ENCODE peak calls at places on chromosomes 3 and 15, in nine cellular contexts. D, M, L, Z, A, Q, O, Y and T are unnamed samples.

GRCh38 chr15:98881526-98882517 is 125.8 kb downstream of the PGPEP1L start:
- DNase-seq in D (peak), M (no peak), L (peak), Z (no peak), A (no peak), Q (peak), O (no peak), Y (no peak), T (no peak)

GRCh38 chr3:41503998-41504623 is 304.8 kb downstream of the CTNNB1 start:
- DNase-seq in D (no peak), M (no peak), L (no peak), Z (no peak), A (no peak), Q (no peak), O (no peak), Y (no peak), T (no peak)

GRCh38 chr3:29170894-29171582 is 109.8 kb upstream of the RBMS3 start:
- DNase-seq in D (no peak), M (no peak), L (peak), Z (no peak), A (no peak), Q (peak), O (no peak), Y (no peak), T (no peak)

GRCh38 chr3:167606836-167607235 is 46.9 kb downstream of the WDR49 start:
- DNase-seq in D (no peak), M (no peak), L (no peak), Z (no peak), A (no peak), Q (no peak), O (no peak), Y (no peak), T (no peak)

GRCh38 chr15:85563328-85563727 is 182.9 kb downstream of the AKAP13 start:
- DNase-seq in D (no peak), M (no peak), L (peak), Z (no peak), A (no peak), Q (peak), O (no peak), Y (no peak), T (no peak)

GRCh38 chr15:50355612-50355905 is 561 bp upstream of the GABPB1 start:
- DNase-seq in D (no peak), M (no peak), L (no peak), Z (no peak), A (no peak), Q (no peak), O (no peak), Y (no peak), T (no peak)

GRCh38 chr15:91861223-91861622 is 7.7 kb downstream of the SLCO3A1 start:
- DNase-seq in D (no peak), M (peak), L (no peak), Z (no peak), A (no peak), Q (no peak), O (no peak), Y (no peak), T (no peak)

GRCh38 chr3:71117572-71118247 is 465.8 kb downstream of the FOXP1 start:
- DNase-seq in D (no peak), M (no peak), L (peak), Z (no peak), A (no peak), Q (no peak), O (no peak), Y (no peak), T (no peak)

GRCh38 chr3:141379250-141379872 is 11.1 kb downstream of the ZBTB38 start:
- DNase-seq in D (no peak), M (no peak), L (no peak), Z (no peak), A (no peak), Q (no peak), O (no peak), Y (no peak), T (no peak)

DNA sequence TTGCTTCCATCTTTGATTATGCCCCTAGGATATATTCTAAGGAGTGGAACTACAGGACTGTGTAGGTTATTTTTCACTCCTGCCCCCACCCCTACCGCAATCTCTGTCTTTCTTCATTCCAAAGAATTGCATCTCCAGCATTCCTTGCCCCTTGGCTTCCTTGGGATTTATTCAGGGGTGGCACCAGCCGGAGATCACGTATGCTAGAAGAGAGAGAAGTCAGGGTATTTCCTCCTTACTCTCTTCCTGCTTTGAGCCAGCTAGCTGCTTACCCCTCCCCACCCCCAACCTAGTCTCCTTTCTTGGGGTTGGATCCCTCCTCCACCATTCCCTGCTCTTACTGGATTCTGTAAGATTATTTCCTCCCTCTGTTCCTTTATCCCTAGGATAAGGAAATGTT is 35.0 kb upstream of the DENND4A start:
- DNase-seq in D (no peak), M (no peak), L (no peak), Z (no peak), A (no peak), Q (no peak), O (no peak), Y (no peak), T (no peak)
- TF ChIP-seq CTCF in D (no peak), M (no peak), L (no peak), Z (no peak), A (no peak), Q (no peak), O (no peak), Y (no peak), T (no peak)

GRCh38 chr3:50355829-50356552 is 3.3 kb downstream of the TMEM115 start:
- DNase-seq in D (no peak), M (no peak), L (no peak), Z (no peak), A (no peak), Q (no peak), O (no peak), Y (no peak), T (no peak)
- TF ChIP-seq CTCF in D (no peak), M (no peak), L (no peak), Z (no peak), A (no peak), Q (peak), O (no peak), Y (no peak), T (no peak)

GRCh38 chr15:42148808-42149492 is 7.5 kb downstream of the PLA2G4F start:
- DNase-seq in D (no peak), M (no peak), L (no peak), Z (no peak), A (no peak), Q (no peak), O (no peak), Y (no peak), T (no peak)

GRCh38 chr15:42150246-42150970 is 6.0 kb downstream of the PLA2G4F start:
- DNase-seq in D (no peak), M (no peak), L (no peak), Z (no peak), A (no peak), Q (no peak), O (no peak), Y (no peak), T (no peak)

GRCh38 chr15:42151736-42152135 is 4.7 kb downstream of the PLA2G4F start:
- DNase-seq in D (no peak), M (no peak), L (no peak), Z (no peak), A (no peak), Q (no peak), O (no peak), Y (no peak), T (no peak)

GRCh38 chr15:42151012-42151615 is 5.3 kb downstream of the PLA2G4F start:
- DNase-seq in D (no peak), M (no peak), L (no peak), Z (no peak), A (no peak), Q (no peak), O (no peak), Y (no peak), T (no peak)

DNA sequence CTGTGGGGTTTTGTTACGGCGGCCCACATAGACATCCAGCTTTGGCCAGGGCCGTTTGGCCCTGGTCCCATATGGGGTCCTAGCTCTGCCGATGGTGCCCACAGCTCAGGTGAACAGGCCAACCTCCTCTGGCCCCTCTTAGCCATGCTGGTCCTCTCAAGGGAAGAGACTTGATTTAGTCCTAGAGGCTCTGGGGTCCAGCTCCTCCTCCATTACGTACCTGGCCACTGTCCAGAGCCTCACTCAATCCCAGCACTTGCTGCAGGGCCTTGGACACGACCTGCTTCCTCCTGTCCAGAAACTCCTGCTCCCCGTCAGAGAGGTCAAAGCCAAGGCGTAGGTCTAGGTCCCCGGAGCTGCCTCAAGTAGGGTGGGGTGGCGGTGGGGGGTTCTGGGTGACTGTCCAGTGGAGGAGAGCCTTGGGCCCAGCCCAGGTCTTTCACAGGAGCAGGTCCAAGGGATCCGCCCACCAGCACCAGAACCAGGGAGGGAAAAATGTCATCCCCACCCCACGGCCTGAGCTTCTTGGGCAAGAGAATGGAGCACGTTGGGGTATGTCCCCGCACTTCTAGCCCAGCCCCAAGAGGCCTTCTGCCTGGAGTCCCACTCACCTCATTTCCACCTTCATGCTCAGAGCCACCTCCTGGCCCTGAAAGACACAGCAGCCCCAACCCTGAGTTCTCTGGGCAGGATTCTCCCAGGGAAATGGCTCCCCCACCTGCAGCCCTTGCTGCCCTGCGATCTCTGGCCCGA is 6.8 kb downstream of the PLA2G4F start:
- DNase-seq in D (no peak), M (no peak), L (no peak), Z (no peak), A (no peak), Q (no peak), O (no peak), Y (no peak), T (no peak)
- TF ChIP-seq CTCF in D (peak), M (no peak), L (no peak), Z (no peak), A (no peak), Q (peak), O (no peak), Y (no peak), T (no peak)

DNA sequence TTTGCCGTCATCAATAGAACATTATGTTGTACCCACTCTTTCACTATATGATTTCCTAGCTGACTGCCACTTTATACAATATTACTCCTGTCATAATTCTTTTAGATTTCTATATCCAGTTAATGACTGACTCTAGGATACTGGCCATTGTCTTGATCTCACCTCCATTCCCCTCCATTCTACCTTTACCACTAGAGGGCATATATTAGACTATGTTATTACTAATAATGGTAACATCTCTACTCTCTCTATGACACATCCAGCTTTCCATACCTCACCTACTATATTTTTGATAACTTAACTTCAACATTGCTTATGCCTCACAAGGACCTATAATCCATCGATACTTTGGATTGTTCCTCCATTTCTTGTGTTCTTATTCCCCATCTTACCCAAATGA is 31.4 kb upstream of the POU1F1 start:
- DNase-seq in D (no peak), M (no peak), L (no peak), Z (no peak), A (no peak), Q (no peak), O (no peak), Y (no peak), T (no peak)
- TF ChIP-seq CTCF in D (peak), M (peak), L (peak), Z (no peak), A (no peak), Q (peak), O (no peak), Y (peak), T (no peak)

GRCh38 chr15:56208641-56209155 is 35.0 kb downstream of the RFX7 start:
- DNase-seq in D (no peak), M (no peak), L (peak), Z (no peak), A (no peak), Q (no peak), O (no peak), Y (no peak), T (no peak)
- TF ChIP-seq CTCF in D (no peak), M (no peak), L (no peak), Z (no peak), A (no peak), Q (no peak), O (no peak), Y (no peak), T (no peak)

GRCh38 chr15:68630205-68630555 is 51.4 kb downstream of the CORO2B start:
- DNase-seq in D (no peak), M (no peak), L (no peak), Z (no peak), A (no peak), Q (no peak), O (no peak), Y (no peak), T (no peak)

GRCh38 chr15:68630836-68631235 is 52.0 kb downstream of the CORO2B start:
- DNase-seq in D (no peak), M (no peak), L (no peak), Z (no peak), A (no peak), Q (no peak), O (no peak), Y (no peak), T (no peak)

GRCh38 chr15:68632101-68632500 is 53.3 kb downstream of the CORO2B start:
- DNase-seq in D (no peak), M (no peak), L (no peak), Z (no peak), A (no peak), Q (no peak), O (no peak), Y (no peak), T (no peak)

GRCh38 chr15:68633181-68634121 is 54.7 kb downstream of the CORO2B start:
- DNase-seq in D (no peak), M (no peak), L (no peak), Z (peak), A (peak), Q (no peak), O (no peak), Y (no peak), T (no peak)

DNA sequence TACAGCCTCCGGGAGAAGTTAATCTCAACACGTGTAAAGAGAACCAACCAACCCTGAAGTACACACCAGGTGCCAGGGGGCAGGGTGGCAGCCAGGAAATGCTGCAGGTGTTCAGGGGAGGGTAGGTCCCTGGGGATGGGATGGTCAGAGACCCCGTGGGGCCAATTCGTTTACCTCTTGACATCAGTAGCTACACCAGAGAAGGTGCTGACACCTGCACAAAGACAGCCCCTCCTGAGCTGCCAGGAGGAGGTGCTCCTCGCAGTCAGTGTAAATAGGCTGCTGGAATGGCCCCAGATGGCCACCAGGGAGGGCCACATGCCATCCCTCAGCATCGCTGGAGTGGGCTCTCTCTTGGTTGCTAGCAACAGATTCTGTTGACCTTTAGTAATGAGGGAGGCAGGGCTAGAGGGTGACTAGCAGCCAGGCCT is 52.8 kb downstream of the CORO2B start:
- DNase-seq in D (no peak), M (no peak), L (no peak), Z (no peak), A (no peak), Q (no peak), O (no peak), Y (no peak), T (no peak)
- TF ChIP-seq CTCF in D (peak), M (no peak), L (no peak), Z (peak), A (no peak), Q (peak), O (no peak), Y (no peak), T (no peak)

GRCh38 chr3:159872374-159873109 is 116.1 kb upstream of the IL12A start:
- DNase-seq in D (peak), M (no peak), L (peak), Z (no peak), A (no peak), Q (peak), O (no peak), Y (peak), T (no peak)
- TF ChIP-seq CTCF in D (no peak), M (no peak), L (no peak), Z (no peak), A (no peak), Q (peak), O (no peak), Y (peak), T (no peak)

GRCh38 chr15:44246521-44247268 is 41.8 kb upstream of the GOLM2 start:
- DNase-seq in D (no peak), M (no peak), L (no peak), Z (no peak), A (no peak), Q (no peak), O (no peak), Y (no peak), T (no peak)

GRCh38 chr15:44243146-44243545 is 45.4 kb upstream of the GOLM2 start:
- DNase-seq in D (no peak), M (no peak), L (no peak), Z (no peak), A (no peak), Q (peak), O (no peak), Y (no peak), T (no peak)

DNA sequence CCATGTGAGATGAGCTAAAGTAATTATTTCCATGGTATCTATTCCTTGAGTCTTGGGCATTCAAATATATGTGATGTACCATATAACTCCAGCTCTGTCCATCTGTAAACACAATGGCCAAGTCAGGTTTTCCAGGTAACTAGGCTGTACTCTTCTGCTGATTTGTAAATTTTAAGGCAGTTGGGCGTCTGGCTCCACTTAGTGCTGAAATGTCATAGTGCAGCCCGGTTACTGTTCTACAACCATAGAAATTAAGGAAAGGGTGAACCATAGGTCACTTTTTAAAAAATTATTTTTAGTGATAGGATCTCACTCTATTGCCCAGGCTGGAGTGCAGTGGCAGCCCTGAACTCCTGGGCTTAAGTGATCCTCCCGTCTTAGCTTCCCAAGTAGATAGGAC is 44.7 kb upstream of the GOLM2 start:
- DNase-seq in D (peak), M (no peak), L (no peak), Z (no peak), A (no peak), Q (no peak), O (no peak), Y (no peak), T (no peak)
- TF ChIP-seq CTCF in D (peak), M (no peak), L (peak), Z (no peak), A (no peak), Q (peak), O (no peak), Y (peak), T (no peak)

DNA sequence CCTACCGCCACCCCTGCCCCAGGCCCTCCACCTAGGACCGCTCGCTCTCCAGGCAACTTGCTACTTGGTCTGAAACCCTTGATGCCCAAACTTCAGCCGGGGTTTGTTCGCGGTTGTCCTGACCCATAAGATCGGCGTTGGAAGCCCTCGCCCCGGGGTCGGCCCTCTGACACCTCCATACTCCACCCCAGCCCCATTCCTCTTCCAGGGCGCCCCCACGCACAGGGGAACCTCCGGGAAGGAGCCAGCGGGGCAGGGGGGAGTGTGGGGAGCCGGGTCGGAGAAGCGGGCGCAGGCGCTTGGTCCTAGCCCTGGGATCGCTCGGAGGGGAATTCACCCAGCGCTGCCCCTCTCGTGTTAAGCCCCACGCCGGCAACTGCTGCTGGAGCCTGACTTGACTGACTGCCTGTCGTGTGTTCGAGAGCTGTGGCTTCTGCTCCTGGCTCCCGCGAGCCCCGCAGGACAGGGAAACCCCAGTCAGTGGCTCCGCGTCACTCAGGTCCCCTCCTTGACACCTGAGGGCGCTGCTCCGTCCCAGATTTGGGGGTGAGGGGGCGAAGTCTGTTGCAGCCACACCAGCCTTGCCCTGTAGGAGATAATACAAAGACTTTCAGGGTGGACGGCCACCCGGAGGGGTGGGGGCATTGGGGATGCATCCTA is 675 bp downstream of the RYR3 start:
- DNase-seq in D (no peak), M (no peak), L (no peak), Z (no peak), A (no peak), Q (no peak), O (no peak), Y (no peak), T (peak)
- TF ChIP-seq CTCF in D (no peak), M (no peak), L (no peak), Z (no peak), A (no peak), Q (no peak), O (no peak), Y (no peak), T (no peak)